ENCODE peak calls at places on chromosome 3, in four cellular contexts. One of them, this sample, is unnamed.

GRCh38 chr3:131881777-131882176 is 153.0 kb downstream of the CPNE4 start:
- DNase-seq in T-helper 17 cell: no peak
- DNase-seq in progenitor cell of endocrine pancreas: no peak
- DNase-seq in left ventricle myocardium inferior: no peak
- DNase-seq in this sample: no peak

GRCh38 chr3:11482024-11482423 is 161.7 kb downstream of the VGLL4 start:
- DNase-seq in left ventricle myocardium inferior: peak; percentile 79
- DNase-seq in progenitor cell of endocrine pancreas: no peak
- DNase-seq in T-helper 17 cell: no peak
- DNase-seq in this sample: no peak

GRCh38 chr3:43995078-43995928 is 246.4 kb upstream of the TOPAZ1 start:
- DNase-seq in progenitor cell of endocrine pancreas: no peak
- DNase-seq in T-helper 17 cell: no peak
- DNase-seq in left ventricle myocardium inferior: no peak
- DNase-seq in this sample: no peak

GRCh38 chr3:126128504-126129407 is 44.8 kb upstream of the SLC41A3 start:
- DNase-seq in progenitor cell of endocrine pancreas: no peak
- DNase-seq in left ventricle myocardium inferior: peak; percentile 2
- DNase-seq in T-helper 17 cell: no peak
- DNase-seq in this sample: peak; percentile 65

GRCh38 chr3:100516843-100517242 is 24.4 kb downstream of the TMEM45A start:
- DNase-seq in progenitor cell of endocrine pancreas: no peak
- DNase-seq in T-helper 17 cell: no peak
- DNase-seq in left ventricle myocardium inferior: no peak
- DNase-seq in this sample: no peak

GRCh38 chr3:177624523-177625495 is 427.5 kb upstream of the TBL1XR1 start:
- DNase-seq in T-helper 17 cell: no peak
- DNase-seq in progenitor cell of endocrine pancreas: no peak
- DNase-seq in left ventricle myocardium inferior: no peak
- DNase-seq in this sample: no peak

GRCh38 chr3:1962531-1963090 is 136.1 kb upstream of the CNTN4 start:
- DNase-seq in left ventricle myocardium inferior: no peak
- DNase-seq in T-helper 17 cell: no peak
- DNase-seq in progenitor cell of endocrine pancreas: no peak
- DNase-seq in this sample: no peak

GRCh38 chr3:56115698-56116097 is 352.6 kb downstream of the ERC2 start:
- DNase-seq in T-helper 17 cell: no peak
- DNase-seq in progenitor cell of endocrine pancreas: no peak
- DNase-seq in left ventricle myocardium inferior: no peak
- DNase-seq in this sample: no peak

GRCh38 chr3:157081681-157082210 is 78.2 kb downstream of the CCNL1 start:
- DNase-seq in left ventricle myocardium inferior: peak; percentile 88
- DNase-seq in T-helper 17 cell: peak; percentile 72
- DNase-seq in progenitor cell of endocrine pancreas: peak; percentile 98
- DNase-seq in this sample: peak; percentile 92

GRCh38 chr3:45225465-45226205 is 452 bp downstream of the TMEM158 start:
- DNase-seq in left ventricle myocardium inferior: peak; percentile 17
- DNase-seq in progenitor cell of endocrine pancreas: no peak
- DNase-seq in T-helper 17 cell: no peak
- DNase-seq in this sample: no peak

GRCh38 chr3:88195951-88196434 is 46.2 kb downstream of the C3orf38 start:
- DNase-seq in T-helper 17 cell: no peak
- DNase-seq in left ventricle myocardium inferior: no peak
- DNase-seq in progenitor cell of endocrine pancreas: no peak
- DNase-seq in this sample: no peak

GRCh38 chr3:185729335-185729715 is 95.5 kb downstream of the IGF2BP2 start:
- DNase-seq in progenitor cell of endocrine pancreas: no peak
- DNase-seq in left ventricle myocardium inferior: no peak
- DNase-seq in T-helper 17 cell: no peak
- DNase-seq in this sample: no peak

GRCh38 chr3:66353530-66353929 is 132.7 kb downstream of the SLC25A26 start:
- DNase-seq in progenitor cell of endocrine pancreas: no peak
- DNase-seq in T-helper 17 cell: no peak
- DNase-seq in left ventricle myocardium inferior: no peak
- DNase-seq in this sample: no peak

This sample was measured in coronary artery.